ENCODE peak calls at places on chromosomes 5 and 9, in six cellular contexts. U, J, G, R, S and H are unnamed samples.

GRCh38 chr9:78443946-78444345 is 147.0 kb downstream of the PSAT1 start:
- DNase-seq in S (no peak), R (no peak), J (no peak), U (no peak), G (no peak), H (no peak)

GRCh38 chr9:113738898-113739604 is 137.1 kb upstream of the ZNF618 start:
- DNase-seq in J (no peak), S (no peak), U (no peak), R (no peak), G (no peak), H (no peak)

GRCh38 chr9:75941066-75941465 is 50.6 kb downstream of the PCSK5 start:
- DNase-seq in G (no peak), R (no peak), J (no peak), U (no peak), S (no peak), H (no peak)

GRCh38 chr5:180494510-180495181 is 467 bp downstream of the CNOT6 start:
- DNase-seq in S (no peak), G (peak), R (peak), U (peak), J (no peak), H (peak)

GRCh38 chr5:59988396-59988795 is 94.9 kb upstream of the PDE4D start:
- DNase-seq in S (no peak), G (no peak), U (peak), J (no peak), R (no peak), H (no peak)

GRCh38 chr5:1037671-1038416 is 29.2 kb downstream of the NKD2 start:
- DNase-seq in G (no peak), U (no peak), J (no peak), S (no peak), R (no peak), H (no peak)

GRCh38 chr9:91954841-91955471 is 4.9 kb upstream of the ROR2 start:
- DNase-seq in G (peak), S (peak), J (no peak), R (peak), U (peak), H (peak)

GRCh38 chr9:126957687-126958053 is 43.1 kb downstream of the RALGPS1 start:
- DNase-seq in U (no peak), J (peak), R (peak), G (no peak), S (peak), H (peak)

GRCh38 chr5:119302916-119303897 is 52.6 kb upstream of the TNFAIP8 start:
- DNase-seq in G (no peak), R (no peak), S (peak), J (no peak), U (peak), H (peak)

GRCh38 chr5:172451771-172452197 is 2.5 kb downstream of the SH3PXD2B start:
- DNase-seq in J (peak), U (peak), R (no peak), G (peak), S (peak), H (peak)

GRCh38 chr5:28065664-28066063 is 1027.3 kb upstream of the CDH9 start:
- DNase-seq in R (no peak), J (no peak), G (no peak), U (no peak), S (no peak), H (no peak)

GRCh38 chr5:96483878-96484277 is 50.8 kb upstream of the PCSK1 start:
- DNase-seq in R (peak), U (no peak), G (no peak), S (peak), J (no peak), H (no peak)

GRCh38 chr9:120490888-120491595 is 88.9 kb downstream of the CDK5RAP2 start:
- DNase-seq in U (no peak), R (no peak), S (no peak), G (no peak), J (no peak), H (no peak)

GRCh38 chr9:134964271-134964670 is 46.6 kb upstream of the FCN1 start:
- DNase-seq in J (no peak), R (no peak), U (no peak), S (no peak), G (no peak), H (no peak)

GRCh38 chr5:103258368-103258956 is at the start of gene MACIR:
- DNase-seq in R (peak), U (peak), S (peak), J (peak), G (peak), H (peak)

GRCh38 chr5:103256178-103256577 is 2.4 kb upstream of the MACIR start:
- DNase-seq in S (no peak), U (peak), J (no peak), G (no peak), R (no peak), H (no peak)

GRCh38 chr5:103259705-103260355 is 1.3 kb downstream of the MACIR start:
- DNase-seq in G (no peak), J (no peak), R (no peak), U (no peak), S (peak), H (peak)

GRCh38 chr5:103260951-103261350 is 2.4 kb downstream of the MACIR start:
- DNase-seq in J (no peak), S (no peak), U (no peak), R (no peak), G (no peak), H (no peak)

GRCh38 chr5:103258957-103259704 is 568 bp downstream of the MACIR start:
- DNase-seq in U (peak), G (peak), R (peak), S (peak), J (peak), H (peak)
- TF ChIP-seq POLR2A in U (no peak), G (no peak), R (peak), S (no peak), J (no peak), H (peak)

GRCh38 chr9:125239631-125240597 is 1.2 kb downstream of the HSPA5 start:
- DNase-seq in G (no peak), R (no peak), U (no peak), S (no peak), J (no peak), H (no peak)

GRCh38 chr9:125241863-125242739 is 958 bp upstream of the HSPA5 start:
- DNase-seq in J (no peak), S (no peak), G (no peak), U (peak), R (no peak), H (no peak)

GRCh38 chr9:125238915-125239446 is 2.2 kb downstream of the HSPA5 start:
- DNase-seq in R (no peak), G (no peak), U (no peak), S (no peak), J (no peak), H (no peak)

GRCh38 chr9:125240649-125240999 is 519 bp downstream of the HSPA5 start:
- DNase-seq in S (no peak), G (peak), R (peak), U (peak), J (peak), H (no peak)

DNA sequence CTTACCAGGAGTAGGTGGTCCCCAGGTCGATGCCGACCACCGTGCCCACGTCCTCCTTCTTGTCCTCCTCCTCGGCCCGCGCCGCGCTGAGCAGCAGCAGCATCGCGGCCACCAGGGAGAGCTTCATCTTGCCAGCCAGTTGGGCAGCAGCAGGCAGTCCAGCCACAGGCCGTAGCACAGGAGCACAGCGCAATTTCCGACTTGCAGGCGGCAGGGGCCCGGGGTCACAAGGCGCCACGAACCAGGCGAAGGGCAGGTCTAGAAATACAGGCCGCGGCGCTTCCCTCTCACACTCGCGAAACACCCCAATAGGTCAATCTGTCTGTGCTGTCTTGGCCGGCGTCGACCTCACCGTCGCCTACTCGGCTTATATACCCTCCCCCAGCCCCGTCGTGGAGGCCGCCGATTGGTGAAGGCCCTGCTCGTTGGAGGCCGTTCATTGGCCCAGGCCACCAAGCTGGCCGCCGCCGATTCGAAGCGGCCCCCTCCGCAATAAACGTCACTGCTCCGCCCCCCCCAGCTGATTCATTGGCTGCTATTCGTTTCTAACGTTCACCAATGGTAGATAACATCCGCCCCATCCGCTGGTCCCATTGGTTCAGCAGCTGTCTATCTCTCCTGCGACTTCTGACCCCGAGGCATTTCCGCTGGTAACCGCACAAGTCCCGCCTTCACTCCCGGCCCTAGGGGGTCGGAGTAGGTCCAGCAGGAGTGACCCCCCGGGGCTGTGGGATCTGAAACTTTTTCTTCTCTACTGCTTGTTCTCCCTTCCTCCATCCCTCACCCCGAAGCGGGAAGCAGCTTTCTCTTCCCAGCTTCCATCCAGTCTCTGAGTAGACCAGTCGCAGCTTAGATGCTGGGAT is at the start of gene HSPA5:
- DNase-seq in G (peak), U (peak), R (peak), S (peak), J (peak), H (peak)
- TF ChIP-seq POLR2A in G (peak), U (peak), R (no peak), S (peak), J (peak), H (peak)

GRCh38 chr5:134227259-134227658 is 1.4 kb upstream of the PPP2CA start:
- DNase-seq in J (peak), S (peak), R (peak), G (peak), U (peak), H (no peak)

GRCh38 chr5:134227786-134228185 is 1.9 kb upstream of the PPP2CA start:
- DNase-seq in S (no peak), J (no peak), G (no peak), U (no peak), R (no peak), H (no peak)

GRCh38 chr5:134224905-134225779 is 731 bp downstream of the PPP2CA start:
- DNase-seq in J (peak), S (peak), G (peak), R (peak), U (peak), H (peak)

GRCh38 chr5:134226441-134227192 is 744 bp upstream of the PPP2CA start:
- DNase-seq in S (peak), J (peak), G (no peak), U (peak), R (peak), H (no peak)

GRCh38 chr5:134225780-134226440 is at the start of gene PPP2CA:
- DNase-seq in R (peak), J (peak), G (peak), S (peak), U (peak), H (peak)
- TF ChIP-seq POLR2A in R (peak), J (peak), G (peak), S (peak), U (no peak), H (peak)

GRCh38 chr9:115855458-115856133 is 298.0 kb upstream of the PAPPA start:
- DNase-seq in G (no peak), U (no peak), J (no peak), S (peak), R (no peak), H (no peak)
- TF ChIP-seq POLR2A in G (no peak), U (no peak), J (no peak), S (no peak), R (no peak), H (no peak)

DNA sequence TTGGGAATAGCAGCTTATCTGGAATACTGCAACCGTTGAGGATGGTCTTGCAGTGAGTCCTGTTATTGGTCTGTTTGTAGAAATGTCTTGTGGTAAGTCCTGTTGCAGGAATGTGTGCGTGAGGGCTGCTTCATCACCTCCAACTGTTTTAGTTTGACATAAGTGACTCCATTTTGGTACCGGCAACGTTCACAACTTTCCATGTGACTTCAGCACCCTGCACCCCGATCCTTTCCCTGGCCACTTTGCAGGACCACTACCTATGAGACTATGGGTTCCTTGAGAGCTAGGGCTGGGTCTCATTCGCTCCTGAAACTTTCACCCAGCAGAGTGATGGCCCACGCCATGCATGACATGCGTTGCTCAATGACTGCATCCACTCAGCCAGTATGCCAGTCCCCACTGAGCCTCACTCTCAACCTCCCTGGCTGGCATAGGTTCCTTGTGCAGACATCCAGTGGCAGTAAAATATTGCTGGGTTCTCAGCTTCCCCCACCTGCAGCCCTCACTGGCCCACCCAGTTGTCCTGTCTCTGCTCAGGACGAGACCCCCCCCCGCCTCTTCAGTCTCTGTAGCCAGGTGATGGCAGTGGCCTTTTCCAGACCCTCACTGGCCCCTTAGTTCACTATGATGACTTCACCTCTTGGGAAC is 8.0 kb downstream of the SURF6 start:
- DNase-seq in G (peak), U (no peak), R (no peak), S (no peak), J (no peak), H (no peak)
- TF ChIP-seq POLR2A in G (no peak), U (no peak), R (no peak), S (no peak), J (no peak), H (no peak)